ENCODE peak calls at places on chromosomes 16 and 17, in four cellular contexts. H is cardiac muscle cell, V is EL, C is GM23248. D is an unnamed sample.

GRCh38 chr17:33802349-33803272 is 452.5 kb upstream of the CCL2 start:
- DNase-seq in H (no peak), C (no peak), V (no peak), D (no peak)

GRCh38 chr17:4944163-4944553 is 4.1 kb downstream of the RNF167 start:
- DNase-seq in H (no peak), V (no peak), C (no peak), D (no peak)

GRCh38 chr17:37792787-37793186 is 47.9 kb upstream of the HNF1B start:
- DNase-seq in H (no peak), V (peak; percentile 68), C (peak; percentile 60), D (no peak)

GRCh38 chr17:76410328-76410965 is 26.0 kb downstream of the SPHK1 start:
- DNase-seq in V (no peak), C (no peak), H (no peak), D (no peak)

GRCh38 chr17:7263071-7263800 is 958 bp upstream of the CLDN7 start:
- DNase-seq in C (no peak), H (no peak), V (no peak), D (no peak)

GRCh38 chr17:63150994-63151464 is 185.0 kb downstream of the TANC2 start:
- DNase-seq in H (peak; percentile 50), V (no peak), C (peak; percentile 33), D (no peak)

GRCh38 chr17:60901806-60902205 is 224.2 kb downstream of the BCAS3 start:
- DNase-seq in H (no peak), C (peak; percentile 54), V (peak; percentile 80), D (no peak)

GRCh38 chr17:42288078-42288984 is at the start of gene STAT5A:
- DNase-seq in V (peak; percentile 72), H (peak; percentile 83), C (peak; percentile 93), D (peak; percentile 68)

GRCh38 chr17:48756816-48757215 is 28.3 kb upstream of the HOXB13 start:
- DNase-seq in V (no peak), H (no peak), C (no peak), D (no peak)

GRCh38 chr17:45413498-45413923 is 19.2 kb downstream of the ARHGAP27 start:
- DNase-seq in H (no peak), C (no peak), V (no peak), D (no peak)

GRCh38 chr17:27548369-27548768 is 82.6 kb upstream of the LGALS9 start:
- DNase-seq in C (no peak), H (no peak), V (no peak), D (no peak)

GRCh38 chr16:80197790-80198201 is 343.0 kb upstream of the DYNLRB2 start:
- DNase-seq in H (no peak), C (peak; percentile 89), V (peak; percentile 96), D (no peak)

GRCh38 chr16:13839577-13839976 is 80.4 kb upstream of the ERCC4 start:
- DNase-seq in C (no peak), V (no peak), H (no peak), D (no peak)

GRCh38 chr17:79832211-79833109 is 6.8 kb downstream of the CBX4 start:
- DNase-seq in C (no peak), V (no peak), H (peak; percentile 85), D (no peak)

GRCh38 chr16:84672276-84673202 is 24.2 kb downstream of the KLHL36 start:
- DNase-seq in C (peak; percentile 84), H (peak; percentile 80), V (peak; percentile 69), D (peak; percentile 39)

GRCh38 chr16:11391576-11391975 is 46.3 kb downstream of the RMI2 start:
- DNase-seq in C (no peak), H (no peak), V (no peak), D (no peak)

GRCh38 chr17:43636446-43636845 is 25.3 kb downstream of the MEOX1 start:
- DNase-seq in H (no peak), V (no peak), C (no peak), D (no peak)

GRCh38 chr17:40340880-40341807 is 23.4 kb downstream of the GJD3 start:
- DNase-seq in C (peak; percentile 92), H (peak; percentile 79), V (peak; percentile 85), D (no peak)

GRCh38 chr17:79990051-79990592 is 45.5 kb downstream of the TBC1D16 start:
- DNase-seq in C (no peak), H (peak; percentile 48), V (no peak), D (no peak)

GRCh38 chr17:28906276-28907051 is 3.6 kb upstream of the DHRS13 start:
- DNase-seq in C (no peak), V (no peak), H (no peak), D (no peak)

GRCh38 chr17:49229805-49230600 is 584 bp downstream of the PHOSPHO1 start:
- DNase-seq in C (no peak), H (no peak), V (no peak), D (no peak)

GRCh38 chr17:17032131-17032692 is 10.0 kb upstream of the MPRIP start:
- DNase-seq in C (peak; percentile 97), H (no peak), V (peak; percentile 91), D (peak; percentile 85)

GRCh38 chr16:57308041-57308440 is 23.6 kb upstream of the PLLP start:
- DNase-seq in H (no peak), C (no peak), V (no peak), D (no peak)

GRCh38 chr17:74825003-74825627 is 34.6 kb downstream of the GRIN2C start:
- DNase-seq in H (no peak), V (no peak), C (no peak), D (no peak)

GRCh38 chr17:12574525-12574924 is 91.2 kb upstream of the MYOCD start:
- DNase-seq in V (no peak), C (no peak), H (no peak), D (no peak)

GRCh38 chr17:42980766-42981397 is 517 bp downstream of the RUNDC1 start:
- DNase-seq in C (peak; percentile 87), V (peak; percentile 60), H (peak; percentile 77), D (peak; percentile 61)

GRCh38 chr16:58177347-58177710 is 20.6 kb downstream of the CSNK2A2 start:
- DNase-seq in V (no peak), H (no peak), C (no peak), D (no peak)

GRCh38 chr17:27466748-27467375 is 10.6 kb downstream of the KSR1 start:
- DNase-seq in H (no peak), C (no peak), V (no peak), D (no peak)

GRCh38 chr17:57485916-57486315 is 229.6 kb downstream of the MSI2 start:
- DNase-seq in V (no peak), C (no peak), H (no peak), D (no peak)

GRCh38 chr17:40242774-40243173 is 23.7 kb downstream of the WIPF2 start:
- DNase-seq in C (peak; percentile 68), H (no peak), V (peak; percentile 26), D (no peak)

GRCh38 chr16:10265770-10266615 is 83.8 kb upstream of the GRIN2A start:
- DNase-seq in V (no peak), H (no peak), C (no peak), D (no peak)

GRCh38 chr17:21843951-21844590 is 151.7 kb downstream of the KCNJ18 start:
- DNase-seq in H (no peak), V (no peak), C (no peak), D (no peak)

GRCh38 chr17:12536472-12536871 is 129.2 kb upstream of the MYOCD start:
- DNase-seq in H (no peak), C (peak; percentile 5), V (peak; percentile 51), D (no peak)

GRCh38 chr17:7046127-7046724 is 2.3 kb upstream of the SLC16A11 start:
- DNase-seq in H (peak; percentile 34), C (peak; percentile 27), V (no peak), D (no peak)

GRCh38 chr17:76091526-76092285 is 11.9 kb downstream of the EXOC7 start:
- DNase-seq in H (no peak), V (no peak), C (no peak), D (no peak)

D was measured in putamen.